ENCODE peak calls at places on chromosomes 13 and 19, in four cellular contexts. H, Y, Q and J are unnamed samples.

GRCh38 chr19:38739440-38740251 is 4.6 kb downstream of the CAPN12 start:
- DNase-seq in H (no peak), Q (no peak), Y (no peak), J (no peak)

GRCh38 chr13:67299731-67300130 is 69.6 kb upstream of the PCDH9 start:
- DNase-seq in Y (peak; percentile 28), H (no peak), Q (no peak), J (no peak)

GRCh38 chr13:77274126-77274525 is 52.8 kb downstream of the MYCBP2 start:
- DNase-seq in Y (no peak), Q (no peak), H (no peak), J (no peak)

GRCh38 chr19:22619371-22619770 is 14.8 kb upstream of the ZNF492 start:
- DNase-seq in H (no peak), Q (no peak), Y (no peak), J (no peak)

GRCh38 chr13:82772802-82773201 is 1109.5 kb downstream of the SLITRK1 start:
- DNase-seq in H (no peak), Q (no peak), Y (peak; percentile 87), J (no peak)

GRCh38 chr13:35345992-35346391 is 130.5 kb downstream of the MAB21L1 start:
- DNase-seq in Y (no peak), H (no peak), Q (no peak), J (no peak)

GRCh38 chr13:92677571-92677970 is 549.0 kb upstream of the GPC6 start:
- DNase-seq in Y (no peak), Q (no peak), H (no peak), J (no peak)

GRCh38 chr13:74250738-74251190 is 116.6 kb upstream of the KLF12 start:
- DNase-seq in Y (peak; percentile 42), H (no peak), Q (no peak), J (no peak)

GRCh38 chr19:51598159-51598915 is 27.3 kb downstream of the ZNF175 start:
- DNase-seq in H (no peak), Y (no peak), Q (no peak), J (no peak)

GRCh38 chr13:108214511-108215383 is 589 bp downstream of the LIG4 start:
- DNase-seq in H (no peak), Q (no peak), Y (no peak), J (no peak)

GRCh38 chr13:41006296-41006695 is 12.8 kb downstream of the ELF1 start:
- DNase-seq in H (no peak), Y (no peak), Q (no peak), J (no peak)

GRCh38 chr19:38224014-38224862 is at the start of gene DPF1:
- DNase-seq in H (peak; percentile 45), Y (peak; percentile 52), Q (no peak), J (no peak)

GRCh38 chr19:33805840-33806433 is 9.3 kb downstream of the KCTD15 start:
- DNase-seq in Q (no peak), Y (no peak), H (no peak), J (no peak)

GRCh38 chr13:104286566-104287290 is 1220.5 kb upstream of the SLC10A2 start:
- DNase-seq in H (peak; percentile 16), Y (no peak), Q (no peak), J (no peak)

GRCh38 chr19:54475706-54476105 is 2.6 kb upstream of the CDC42EP5 start:
- DNase-seq in Q (no peak), H (no peak), Y (no peak), J (no peak)

GRCh38 chr13:99275093-99275469 is 16.9 kb upstream of the GPR18 start:
- DNase-seq in H (peak; percentile 21), Y (peak; percentile 23), Q (no peak), J (peak; percentile 30)

GRCh38 chr13:110347535-110348308 is 40.6 kb downstream of the COL4A2 start:
- DNase-seq in Y (peak; percentile 68), H (no peak), Q (no peak), J (no peak)

GRCh38 chr19:42323852-42324654 is 1.4 kb upstream of the MEGF8 start:
- DNase-seq in H (no peak), Q (no peak), Y (no peak), J (no peak)

GRCh38 chr19:688992-689391 is 6.3 kb downstream of the PRSS57 start:
- DNase-seq in H (no peak), Y (no peak), Q (no peak), J (no peak)

GRCh38 chr13:43232866-43233265 is 209.5 kb downstream of the DNAJC15 start:
- DNase-seq in Q (no peak), Y (peak; percentile 95), H (no peak), J (no peak)

GRCh38 chr13:71759506-71760225 is 107.3 kb downstream of the DACH1 start:
- DNase-seq in Y (peak; percentile 15), Q (no peak), H (no peak), J (no peak)

GRCh38 chr19:45613926-45614725 is 12.1 kb upstream of the GPR4 start:
- DNase-seq in H (peak; percentile 54), Y (peak; percentile 87), Q (peak; percentile 57), J (peak; percentile 58)

GRCh38 chr13:33172400-33172799 is 113.2 kb downstream of the STARD13 start:
- DNase-seq in Y (peak; percentile 88), Q (no peak), H (no peak), J (no peak)

GRCh38 chr13:33174491-33174890 is 111.1 kb downstream of the STARD13 start:
- DNase-seq in H (no peak), Q (no peak), Y (no peak), J (no peak)

GRCh38 chr13:33174980-33175379 is 110.6 kb downstream of the STARD13 start:
- DNase-seq in Q (no peak), Y (no peak), H (no peak), J (no peak)

GRCh38 chr13:33175991-33176390 is 109.6 kb downstream of the STARD13 start:
- DNase-seq in H (no peak), Y (no peak), Q (no peak), J (no peak)

DNA sequence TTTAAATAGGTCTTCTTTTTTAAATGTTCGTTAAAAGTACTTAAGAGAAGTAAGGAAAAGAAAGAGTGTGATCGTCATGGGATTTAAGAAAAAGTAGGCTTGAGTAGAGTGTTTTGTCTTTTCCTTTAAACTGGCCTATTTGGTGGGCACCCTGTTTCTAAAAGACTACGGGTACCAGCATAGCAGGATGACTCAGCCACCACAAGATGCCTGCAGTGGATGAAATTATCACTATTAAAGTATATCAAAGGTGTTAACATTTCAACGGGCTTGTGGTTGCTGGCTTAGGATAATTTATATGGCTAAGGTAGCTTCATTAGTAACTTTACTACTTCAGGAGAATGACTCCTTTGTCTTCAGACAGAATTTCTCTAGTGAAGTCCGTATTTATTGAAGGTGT is 112.6 kb downstream of the STARD13 start:
- DNase-seq in H (no peak), Q (no peak), Y (no peak), J (no peak)
- TF ChIP-seq CTCF in H (no peak), Q (no peak), Y (no peak), J (no peak)

DNA sequence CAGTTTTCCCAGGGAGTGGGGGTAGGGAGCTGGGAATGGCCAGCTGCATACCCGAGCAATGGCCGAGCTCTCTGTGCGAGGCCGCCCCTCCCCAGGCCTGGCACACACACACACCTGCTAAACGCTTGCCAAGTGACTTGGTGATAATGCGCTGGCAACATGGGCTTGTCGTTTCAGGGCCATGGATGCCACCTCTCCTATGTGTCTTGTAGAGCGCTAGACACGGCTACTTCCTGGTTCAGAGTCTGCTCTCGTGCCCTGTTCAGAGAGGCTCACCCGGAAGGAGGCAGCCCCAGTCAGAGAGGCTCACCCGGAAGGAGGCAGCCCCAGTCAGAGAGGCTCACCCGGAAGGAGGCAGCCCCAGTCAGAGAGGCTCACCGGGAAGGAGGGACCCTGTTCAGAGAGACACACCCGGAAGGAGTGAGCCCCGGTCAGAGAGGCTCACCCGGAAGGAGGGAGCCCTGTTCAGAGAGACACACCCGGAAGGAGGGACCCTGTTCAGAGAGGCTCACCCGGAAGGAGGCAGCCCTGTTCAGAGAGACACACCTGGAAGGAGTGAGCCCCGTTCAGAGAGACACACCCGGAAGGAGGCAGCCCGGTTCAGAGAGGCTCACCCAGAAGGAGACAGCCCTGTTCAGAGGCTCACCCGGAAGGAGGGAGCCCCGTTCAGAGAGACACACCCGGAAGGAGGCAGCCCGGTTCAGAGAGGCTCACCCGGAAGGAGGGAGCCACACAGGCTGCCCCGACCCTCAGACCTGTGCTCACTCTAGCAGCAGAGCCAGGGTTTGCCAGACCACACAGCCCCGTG is 4.2 kb downstream of the ADPRHL1 start:
- DNase-seq in Y (no peak), H (no peak), Q (peak; percentile 87), J (no peak)
- H3K27ac ChIP-seq in Y (no peak overlapping the region), H (no peak overlapping the region), Q (peak overlapping the region; percentile 86), J (no peak overlapping the region)

GRCh38 chr19:18009412-18010066 is 1.6 kb downstream of the ARRDC2 start:
- DNase-seq in Q (no peak), H (no peak), Y (no peak), J (no peak)

GRCh38 chr19:18008814-18009213 is 844 bp downstream of the ARRDC2 start:
- DNase-seq in H (no peak), Q (no peak), Y (no peak), J (no peak)

GRCh38 chr19:18007605-18007938 is 398 bp upstream of the ARRDC2 start:
- DNase-seq in Q (no peak), Y (no peak), H (no peak), J (no peak)

GRCh38 chr19:18007939-18008673 is at the start of gene ARRDC2:
- DNase-seq in H (peak; percentile 73), Y (peak; percentile 90), Q (peak; percentile 94), J (no peak)

DNA sequence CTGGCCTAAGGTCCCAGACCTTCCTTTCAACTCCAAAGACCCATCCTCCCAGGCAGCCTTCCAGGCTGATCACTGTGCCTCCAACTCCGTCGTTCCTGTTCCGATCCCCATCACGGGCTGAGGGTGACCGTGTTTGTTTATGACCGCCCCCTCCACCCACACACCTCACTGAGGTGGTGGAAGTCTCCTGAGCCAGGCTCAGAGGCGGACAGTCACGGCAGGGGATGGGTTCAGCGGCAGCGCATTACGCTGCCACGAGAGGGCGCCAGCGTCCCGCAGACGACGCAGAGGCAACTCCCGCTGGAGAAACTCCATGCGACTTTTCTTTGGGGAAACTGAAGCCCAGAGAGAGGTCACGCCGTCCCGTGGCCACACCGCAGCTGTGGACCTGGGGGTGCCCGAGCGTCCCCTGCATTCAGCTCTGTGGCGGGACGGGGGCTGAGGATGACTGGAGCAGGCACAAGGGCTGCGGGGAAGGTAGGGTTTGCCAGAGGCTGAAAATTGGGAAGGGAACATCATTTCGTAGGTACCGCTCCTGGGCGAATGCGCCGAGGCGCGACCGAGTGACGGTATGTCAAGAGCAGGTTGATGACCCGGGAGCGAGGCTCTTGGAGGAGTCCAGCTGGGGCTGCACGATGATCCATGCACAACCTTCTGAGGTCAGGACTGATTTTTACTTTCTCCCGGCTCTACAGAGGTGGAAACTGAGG is 920 bp upstream of the ARRDC2 start:
- DNase-seq in Q (peak; percentile 90), H (peak; percentile 66), Y (peak; percentile 70), J (peak; percentile 57)
- TF ChIP-seq CTCF in Q (peak; percentile 98), H (peak; percentile 97), Y (peak; percentile 91), J (peak; percentile 98)

DNA sequence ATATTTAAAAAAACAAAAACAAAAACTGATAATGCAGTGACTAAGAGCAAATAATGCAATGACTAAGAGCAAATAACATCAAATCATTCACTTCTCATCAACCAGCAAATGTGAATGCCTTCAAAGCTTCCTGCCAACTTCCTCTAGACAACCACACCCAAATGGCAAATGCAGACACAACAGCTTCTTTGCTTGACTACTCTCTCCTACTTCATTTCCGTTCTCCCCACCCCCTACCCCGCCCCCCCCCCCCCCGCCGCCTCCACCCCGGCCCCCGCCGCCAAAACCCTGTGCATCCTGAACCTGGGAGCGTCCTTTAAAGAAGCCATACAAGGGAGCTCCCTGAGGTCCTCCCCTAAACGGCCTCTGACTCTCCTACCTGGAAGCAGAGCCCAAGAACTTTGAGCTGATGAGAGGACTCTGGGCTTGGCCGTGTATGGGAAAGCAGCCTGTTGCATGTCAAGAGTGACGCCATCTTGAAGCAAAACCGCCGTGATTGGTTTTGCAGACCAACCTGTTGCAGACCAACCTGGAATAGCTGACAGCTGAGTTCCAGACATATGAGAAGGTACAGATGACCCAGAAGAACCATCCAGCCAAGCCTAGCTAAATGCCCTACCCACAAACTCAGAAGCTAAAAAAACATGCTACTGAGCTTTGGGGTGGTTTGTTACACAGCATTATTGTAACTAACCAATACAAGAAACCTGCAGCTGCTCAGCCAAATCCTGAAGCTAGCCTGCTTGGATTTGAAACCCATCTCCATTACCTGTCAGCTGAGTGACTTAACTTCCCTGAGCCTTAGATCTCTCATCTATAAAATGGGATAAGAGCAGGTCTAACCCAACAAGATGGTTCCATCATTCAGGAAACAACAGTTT is 24.7 kb downstream of the TEX101 start:
- DNase-seq in Q (no peak), H (no peak), Y (peak; percentile 35), J (no peak)
- H3K27ac ChIP-seq in Q (peak overlapping the region; percentile 5), H (no peak overlapping the region), Y (no peak overlapping the region), J (no peak overlapping the region)